ENCODE peak calls at places on chromosomes 6 and 20, in ten cellular contexts. K is HEK293T; I is T-cell; U is hepatic stellate cell; Z is activated CD8-positive, alpha-beta memory T cell treated with anti-CD3 and anti-CD28 coated beads, Interleukin-2, amount 50 U/mL, for 4 hours; Y is left cardiac atrium; D is Calu3; B is GM06990; O is iris pigment epithelial cell; T is HCEC 1CT. M is an unnamed sample.

GRCh38 chr20:23272176-23273029 is 78.2 kb upstream of the NXT1 start:
- DNase-seq in K (no peak), I (no peak), U (no peak), Z (no peak), Y (no peak), D (no peak), B (no peak), O (no peak), T (no peak), M (no peak)

GRCh38 chr20:56504373-56505005 is 20.1 kb upstream of the FAM209A start:
- DNase-seq in K (peak), I (peak), U (peak), Z (no peak), Y (no peak), D (no peak), B (no peak), O (no peak), T (no peak), M (peak)

GRCh38 chr6:117418320-117418719 is 7.4 kb downstream of the ROS1 start:
- DNase-seq in K (no peak), I (no peak), U (no peak), Z (no peak), Y (no peak), D (no peak), B (no peak), O (no peak), T (no peak), M (no peak)

GRCh38 chr20:61968036-61968810 is 97.5 kb downstream of the TAF4 start:
- DNase-seq in K (no peak), I (no peak), U (no peak), Z (no peak), Y (no peak), D (no peak), B (no peak), O (no peak), T (no peak), M (no peak)

GRCh38 chr6:163347021-163347446 is 67.5 kb upstream of the QKI start:
- DNase-seq in K (no peak), I (no peak), U (no peak), Z (no peak), Y (no peak), D (no peak), B (no peak), O (peak), T (no peak), M (no peak)

GRCh38 chr6:15036690-15037245 is 209.1 kb upstream of the JARID2 start:
- DNase-seq in K (peak), I (no peak), U (no peak), Z (no peak), Y (peak), D (peak), B (no peak), O (no peak), T (no peak), M (no peak)

GRCh38 chr6:45991189-45991588 is 24.5 kb downstream of the CLIC5 start:
- DNase-seq in K (peak), I (no peak), U (no peak), Z (no peak), Y (no peak), D (no peak), B (no peak), O (no peak), T (no peak), M (no peak)

GRCh38 chr6:42338573-42339218 is 113.0 kb downstream of the TRERF1 start:
- DNase-seq in K (no peak), I (no peak), U (peak), Z (no peak), Y (no peak), D (peak), B (no peak), O (peak), T (peak), M (no peak)

GRCh38 chr20:23340524-23340923 is 10.1 kb upstream of the NXT1 start:
- DNase-seq in K (peak), I (no peak), U (peak), Z (no peak), Y (peak), D (peak), B (no peak), O (peak), T (peak), M (peak)

GRCh38 chr20:5770240-5770986 is 20.2 kb downstream of the SHLD1 start:
- DNase-seq in K (no peak), I (no peak), U (no peak), Z (no peak), Y (no peak), D (no peak), B (no peak), O (no peak), T (no peak), M (no peak)

M was measured in GM10248.